ENCODE peak calls at places on chromosomes 3 and 15, in eight cellular contexts. One of them, this sample, is unnamed.

GRCh38 chr3:154954750-154955149 is 125.4 kb upstream of the MME start:
- DNase-seq in RWPE2: no peak
- DNase-seq in neural progenitor cell: peak; percentile 32
- DNase-seq in mammary epithelial cell: peak; percentile 40
- DNase-seq in left ventricle myocardium inferior: no peak
- DNase-seq in psoas muscle: no peak
- DNase-seq in CD8-positive, alpha-beta T cell: no peak
- DNase-seq in adrenal gland: no peak
- DNase-seq in this sample: no peak

GRCh38 chr3:150315711-150316110 is 92.4 kb upstream of the TSC22D2 start:
- DNase-seq in RWPE2: no peak
- DNase-seq in neural progenitor cell: no peak
- DNase-seq in mammary epithelial cell: no peak
- DNase-seq in left ventricle myocardium inferior: no peak
- DNase-seq in psoas muscle: no peak
- DNase-seq in CD8-positive, alpha-beta T cell: no peak
- DNase-seq in adrenal gland: no peak
- DNase-seq in this sample: no peak

GRCh38 chr3:163196815-163197214 is 1700.2 kb downstream of the OTOL1 start:
- DNase-seq in RWPE2: no peak
- DNase-seq in neural progenitor cell: no peak
- DNase-seq in mammary epithelial cell: no peak
- DNase-seq in left ventricle myocardium inferior: no peak
- DNase-seq in psoas muscle: no peak
- DNase-seq in CD8-positive, alpha-beta T cell: no peak
- DNase-seq in adrenal gland: no peak
- DNase-seq in this sample: no peak

GRCh38 chr3:135412475-135412874 is 553.1 kb upstream of the PPP2R3A start:
- DNase-seq in RWPE2: no peak
- DNase-seq in neural progenitor cell: peak; percentile 13
- DNase-seq in mammary epithelial cell: no peak
- DNase-seq in left ventricle myocardium inferior: no peak
- DNase-seq in psoas muscle: no peak
- DNase-seq in CD8-positive, alpha-beta T cell: no peak
- DNase-seq in adrenal gland: no peak
- DNase-seq in this sample: no peak

GRCh38 chr3:43858052-43858701 is 167.4 kb downstream of the ABHD5 start:
- DNase-seq in RWPE2: no peak
- DNase-seq in neural progenitor cell: peak; percentile 35
- DNase-seq in mammary epithelial cell: no peak
- DNase-seq in left ventricle myocardium inferior: no peak
- DNase-seq in psoas muscle: no peak
- DNase-seq in CD8-positive, alpha-beta T cell: no peak
- DNase-seq in adrenal gland: no peak
- DNase-seq in this sample: no peak

GRCh38 chr15:57213783-57214366 is 162.4 kb upstream of the CGNL1 start:
- DNase-seq in RWPE2: no peak
- DNase-seq in neural progenitor cell: peak; percentile 39
- DNase-seq in mammary epithelial cell: peak; percentile 24
- DNase-seq in left ventricle myocardium inferior: no peak
- DNase-seq in psoas muscle: no peak
- DNase-seq in CD8-positive, alpha-beta T cell: no peak
- DNase-seq in adrenal gland: no peak
- DNase-seq in this sample: no peak

GRCh38 chr15:50676799-50677483 is 9.7 kb downstream of the TRPM7 start:
- DNase-seq in RWPE2: no peak
- DNase-seq in neural progenitor cell: no peak
- DNase-seq in mammary epithelial cell: peak; percentile 32
- DNase-seq in left ventricle myocardium inferior: no peak
- DNase-seq in psoas muscle: no peak
- DNase-seq in CD8-positive, alpha-beta T cell: no peak
- DNase-seq in adrenal gland: no peak
- DNase-seq in this sample: no peak

GRCh38 chr3:168249048-168249538 is 153.4 kb upstream of the GOLIM4 start:
- DNase-seq in RWPE2: no peak
- DNase-seq in neural progenitor cell: no peak
- DNase-seq in mammary epithelial cell: peak; percentile 8
- DNase-seq in left ventricle myocardium inferior: no peak
- DNase-seq in psoas muscle: no peak
- DNase-seq in CD8-positive, alpha-beta T cell: no peak
- DNase-seq in adrenal gland: no peak
- DNase-seq in this sample: no peak

GRCh38 chr15:31489801-31490646 is 163.4 kb downstream of the KLF13 start:
- DNase-seq in RWPE2: peak; percentile 53
- DNase-seq in neural progenitor cell: peak; percentile 78
- DNase-seq in mammary epithelial cell: peak; percentile 45
- DNase-seq in left ventricle myocardium inferior: no peak
- DNase-seq in psoas muscle: no peak
- DNase-seq in CD8-positive, alpha-beta T cell: no peak
- DNase-seq in adrenal gland: peak; percentile 51
- DNase-seq in this sample: peak; percentile 46

GRCh38 chr3:71513081-71513480 is 70.4 kb downstream of the FOXP1 start:
- DNase-seq in RWPE2: no peak
- DNase-seq in neural progenitor cell: no peak
- DNase-seq in mammary epithelial cell: no peak
- DNase-seq in left ventricle myocardium inferior: no peak
- DNase-seq in psoas muscle: no peak
- DNase-seq in CD8-positive, alpha-beta T cell: no peak
- DNase-seq in adrenal gland: no peak
- DNase-seq in this sample: no peak

GRCh38 chr15:75030023-75030413 is 6.6 kb downstream of the PPCDC start:
- DNase-seq in RWPE2: peak; percentile 72
- DNase-seq in neural progenitor cell: no peak
- DNase-seq in mammary epithelial cell: peak; percentile 5
- DNase-seq in left ventricle myocardium inferior: no peak
- DNase-seq in psoas muscle: peak; percentile 35
- DNase-seq in CD8-positive, alpha-beta T cell: no peak
- DNase-seq in adrenal gland: peak; percentile 70
- DNase-seq in this sample: no peak

GRCh38 chr3:197501879-197502620 is 53.7 kb downstream of the BDH1 start:
- DNase-seq in RWPE2: no peak
- DNase-seq in neural progenitor cell: peak; percentile 83
- DNase-seq in mammary epithelial cell: peak; percentile 89
- DNase-seq in left ventricle myocardium inferior: no peak
- DNase-seq in psoas muscle: no peak
- DNase-seq in CD8-positive, alpha-beta T cell: peak; percentile 34
- DNase-seq in adrenal gland: peak; percentile 69
- DNase-seq in this sample: peak; percentile 74

DNA sequence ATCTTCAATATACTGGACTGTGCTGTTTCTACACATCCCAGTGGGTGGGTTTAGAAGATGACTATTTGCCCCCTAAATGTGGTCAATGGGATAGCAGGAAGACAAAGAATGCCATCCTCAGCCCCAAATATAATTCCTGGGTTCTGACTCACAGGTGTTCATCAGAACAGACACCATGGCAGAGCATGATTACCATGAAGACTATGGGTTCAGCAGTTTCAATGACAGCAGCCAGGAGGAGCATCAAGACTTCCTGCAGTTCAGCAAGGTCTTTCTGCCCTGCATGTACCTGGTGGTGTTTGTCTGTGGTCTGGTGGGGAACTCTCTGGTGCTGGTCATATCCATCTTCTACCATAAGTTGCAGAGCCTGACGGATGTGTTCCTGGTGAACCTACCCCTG is 3.0 kb downstream of the CXCR6 start:
- DNase-seq in RWPE2: no peak
- DNase-seq in neural progenitor cell: no peak
- DNase-seq in mammary epithelial cell: no peak
- DNase-seq in left ventricle myocardium inferior: no peak
- DNase-seq in psoas muscle: no peak
- DNase-seq in CD8-positive, alpha-beta T cell: no peak
- DNase-seq in adrenal gland: no peak
- DNase-seq in this sample: no peak
- H3K36me3 ChIP-seq in RWPE2: peaks cover 12% of the 10 kb centered on the region
- H3K36me3 ChIP-seq in neural progenitor cell: no peaks in the 10 kb centered on the region
- H3K36me3 ChIP-seq in mammary epithelial cell: no peaks in the 10 kb centered on the region
- H3K36me3 ChIP-seq in left ventricle myocardium inferior: peaks cover 68% of the 10 kb centered on the region
- H3K36me3 ChIP-seq in psoas muscle: peaks cover 65% of the 10 kb centered on the region
- H3K36me3 ChIP-seq in CD8-positive, alpha-beta T cell: peaks cover 34% of the 10 kb centered on the region
- H3K36me3 ChIP-seq in adrenal gland: peaks cover 43% of the 10 kb centered on the region
- H3K36me3 ChIP-seq in this sample: peaks cover 12% of the 10 kb centered on the region

GRCh38 chr15:59377940-59378339 is 5.3 kb upstream of the MYO1E start:
- DNase-seq in RWPE2: no peak
- DNase-seq in neural progenitor cell: no peak
- DNase-seq in mammary epithelial cell: no peak
- DNase-seq in left ventricle myocardium inferior: no peak
- DNase-seq in psoas muscle: no peak
- DNase-seq in CD8-positive, alpha-beta T cell: no peak
- DNase-seq in adrenal gland: no peak
- DNase-seq in this sample: no peak

GRCh38 chr15:59379524-59379923 is 6.9 kb upstream of the MYO1E start:
- DNase-seq in RWPE2: no peak
- DNase-seq in neural progenitor cell: no peak
- DNase-seq in mammary epithelial cell: no peak
- DNase-seq in left ventricle myocardium inferior: no peak
- DNase-seq in psoas muscle: no peak
- DNase-seq in CD8-positive, alpha-beta T cell: no peak
- DNase-seq in adrenal gland: no peak
- DNase-seq in this sample: no peak

GRCh38 chr15:59376735-59377134 is 4.1 kb upstream of the MYO1E start:
- DNase-seq in RWPE2: no peak
- DNase-seq in neural progenitor cell: no peak
- DNase-seq in mammary epithelial cell: no peak
- DNase-seq in left ventricle myocardium inferior: no peak
- DNase-seq in psoas muscle: no peak
- DNase-seq in CD8-positive, alpha-beta T cell: no peak
- DNase-seq in adrenal gland: no peak
- DNase-seq in this sample: no peak

GRCh38 chr15:59380902-59381610 is 8.4 kb upstream of the MYO1E start:
- DNase-seq in RWPE2: no peak
- DNase-seq in neural progenitor cell: peak; percentile 24
- DNase-seq in mammary epithelial cell: no peak
- DNase-seq in left ventricle myocardium inferior: no peak
- DNase-seq in psoas muscle: no peak
- DNase-seq in CD8-positive, alpha-beta T cell: no peak
- DNase-seq in adrenal gland: no peak
- DNase-seq in this sample: no peak

GRCh38 chr15:59378855-59379254 is 6.2 kb upstream of the MYO1E start:
- DNase-seq in RWPE2: no peak
- DNase-seq in neural progenitor cell: no peak
- DNase-seq in mammary epithelial cell: no peak
- DNase-seq in left ventricle myocardium inferior: no peak
- DNase-seq in psoas muscle: no peak
- DNase-seq in CD8-positive, alpha-beta T cell: no peak
- DNase-seq in adrenal gland: no peak
- DNase-seq in this sample: no peak
- TF ChIP-seq CTCF in RWPE2: no peak
- TF ChIP-seq CTCF in neural progenitor cell: no peak
- TF ChIP-seq CTCF in mammary epithelial cell: no peak
- TF ChIP-seq CTCF in left ventricle myocardium inferior: no peak
- TF ChIP-seq CTCF in psoas muscle: no peak
- TF ChIP-seq CTCF in CD8-positive, alpha-beta T cell: no peak
- TF ChIP-seq CTCF in adrenal gland: no peak
- TF ChIP-seq CTCF in this sample: no peak

GRCh38 chr15:42490743-42491539 is at the start of gene ZNF106:
- DNase-seq in RWPE2: peak; percentile 85
- DNase-seq in neural progenitor cell: peak; percentile 95
- DNase-seq in mammary epithelial cell: peak; percentile 84
- DNase-seq in left ventricle myocardium inferior: peak; percentile 86
- DNase-seq in psoas muscle: peak; percentile 87
- DNase-seq in CD8-positive, alpha-beta T cell: peak; percentile 85
- DNase-seq in adrenal gland: peak; percentile 87
- DNase-seq in this sample: peak; percentile 92

GRCh38 chr15:42494998-42495360 is 455 bp upstream of the SNAP23 start:
- DNase-seq in RWPE2: no peak
- DNase-seq in neural progenitor cell: peak; percentile 11
- DNase-seq in mammary epithelial cell: peak; percentile 64
- DNase-seq in left ventricle myocardium inferior: no peak
- DNase-seq in psoas muscle: no peak
- DNase-seq in CD8-positive, alpha-beta T cell: no peak
- DNase-seq in adrenal gland: peak; percentile 58
- DNase-seq in this sample: no peak

GRCh38 chr15:42490246-42490742 is 647 bp downstream of the ZNF106 start:
- DNase-seq in RWPE2: no peak
- DNase-seq in neural progenitor cell: no peak
- DNase-seq in mammary epithelial cell: peak; percentile 25
- DNase-seq in left ventricle myocardium inferior: no peak
- DNase-seq in psoas muscle: no peak
- DNase-seq in CD8-positive, alpha-beta T cell: no peak
- DNase-seq in adrenal gland: no peak
- DNase-seq in this sample: no peak

GRCh38 chr15:42493694-42494093 is 1.7 kb upstream of the SNAP23 start:
- DNase-seq in RWPE2: no peak
- DNase-seq in neural progenitor cell: no peak
- DNase-seq in mammary epithelial cell: no peak
- DNase-seq in left ventricle myocardium inferior: no peak
- DNase-seq in psoas muscle: no peak
- DNase-seq in CD8-positive, alpha-beta T cell: no peak
- DNase-seq in adrenal gland: no peak
- DNase-seq in this sample: no peak

DNA sequence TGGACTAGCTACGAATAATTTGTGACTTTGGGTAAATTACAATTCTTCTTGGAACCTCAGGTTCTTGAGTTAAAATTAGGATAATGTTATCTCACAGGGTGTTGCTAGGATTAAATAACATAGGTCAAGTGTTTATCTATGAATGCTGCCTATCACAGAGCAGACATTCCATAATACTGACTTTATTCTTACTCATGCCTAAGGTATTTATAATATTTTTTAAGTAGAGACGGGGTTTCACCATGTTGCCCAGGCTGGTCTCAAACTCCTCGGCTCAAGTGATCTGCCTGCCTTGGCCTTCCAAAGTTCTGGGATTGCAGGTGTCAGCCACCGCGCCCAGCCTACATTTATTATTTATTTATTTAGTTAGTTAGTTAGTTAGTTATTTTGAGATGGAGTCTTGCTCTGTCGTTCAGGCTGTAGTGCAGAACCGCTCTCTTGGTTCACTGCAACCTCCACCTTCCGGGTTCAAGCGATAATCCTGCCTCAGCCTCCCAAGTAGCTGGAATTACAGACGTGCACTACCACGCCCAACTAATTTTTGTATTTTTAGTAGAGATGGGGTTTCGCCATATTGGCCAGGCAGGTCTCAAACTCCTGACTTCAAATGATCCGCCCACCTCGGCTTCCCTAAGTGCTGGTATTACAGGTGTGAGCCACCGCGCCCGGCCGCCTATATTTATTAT is 742 bp upstream of the ZNF106 start:
- DNase-seq in RWPE2: no peak
- DNase-seq in neural progenitor cell: no peak
- DNase-seq in mammary epithelial cell: peak; percentile 41
- DNase-seq in left ventricle myocardium inferior: no peak
- DNase-seq in psoas muscle: no peak
- DNase-seq in CD8-positive, alpha-beta T cell: no peak
- DNase-seq in adrenal gland: no peak
- DNase-seq in this sample: no peak
- H3K4me3 ChIP-seq in RWPE2: peak overlapping the region; percentile 84
- H3K4me3 ChIP-seq in neural progenitor cell: peak overlapping the region; percentile 69
- H3K4me3 ChIP-seq in mammary epithelial cell: peak overlapping the region; percentile 92
- H3K4me3 ChIP-seq in left ventricle myocardium inferior: peak overlapping the region; percentile 96
- H3K4me3 ChIP-seq in psoas muscle: peak overlapping the region; percentile 92
- H3K4me3 ChIP-seq in CD8-positive, alpha-beta T cell: peak overlapping the region; percentile 88
- H3K4me3 ChIP-seq in adrenal gland: peak overlapping the region; percentile 49
- H3K4me3 ChIP-seq in this sample: peak overlapping the region; percentile 93

DNA sequence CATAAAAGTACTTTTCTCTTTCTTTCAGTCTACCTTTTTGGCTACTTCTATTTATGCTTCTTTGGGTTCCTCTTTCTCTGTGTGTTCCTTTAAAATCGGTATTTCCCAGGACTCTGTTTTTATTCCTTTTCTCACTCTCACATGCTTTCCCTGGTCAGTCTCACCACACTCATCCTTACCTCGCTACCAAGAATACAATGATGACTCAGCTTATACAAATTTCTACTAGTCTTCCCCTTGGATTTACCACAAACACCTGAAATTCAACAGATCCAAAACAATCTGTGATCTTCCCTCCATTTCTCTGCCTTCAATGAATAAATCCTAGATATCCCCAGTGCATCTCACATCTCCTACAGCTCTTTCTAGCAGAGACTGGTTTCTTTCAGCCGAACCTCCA is 52.9 kb downstream of the TUBGCP4 start:
- DNase-seq in RWPE2: no peak
- DNase-seq in neural progenitor cell: no peak
- DNase-seq in mammary epithelial cell: peak; percentile 60
- DNase-seq in left ventricle myocardium inferior: no peak
- DNase-seq in psoas muscle: no peak
- DNase-seq in CD8-positive, alpha-beta T cell: no peak
- DNase-seq in adrenal gland: no peak
- DNase-seq in this sample: no peak
- H3K36me3 ChIP-seq in RWPE2: peaks cover 88% of the 10 kb centered on the region
- H3K36me3 ChIP-seq in neural progenitor cell: peaks cover 12% of the 10 kb centered on the region
- H3K36me3 ChIP-seq in mammary epithelial cell: peaks cover 8% of the 10 kb centered on the region
- H3K36me3 ChIP-seq in left ventricle myocardium inferior: peaks cover 85% of the 10 kb centered on the region
- H3K36me3 ChIP-seq in psoas muscle: peaks cover 79% of the 10 kb centered on the region
- H3K36me3 ChIP-seq in CD8-positive, alpha-beta T cell: peaks cover 9% of the 10 kb centered on the region
- H3K36me3 ChIP-seq in adrenal gland: peaks cover 46% of the 10 kb centered on the region
- H3K36me3 ChIP-seq in this sample: peaks cover 19% of the 10 kb centered on the region